ENCODE peak calls at places on chromosome 12, in six cellular contexts. S is tibial artery, E is Calu3, M is B cell, K is fibroblast of mammary gland, F is mammary epithelial cell. N is an unnamed sample.
A peak's percentile ranks its signal among the peaks of the same experiment; 100 is the strongest.

GRCh38 chr12:106863185-106863584 is 88.7 kb downstream of the RIC8B start:
- DNase-seq in S (no peak), E (no peak), M (no peak), K (no peak), F (no peak), N (no peak)

GRCh38 chr12:52044284-52044983 is 6.8 kb upstream of the NR4A1 start:
- DNase-seq in S (peak; percentile 98), E (no peak), M (no peak), K (peak; percentile 94), F (no peak), N (no peak)

GRCh38 chr12:89486231-89486630 is 38.4 kb downstream of the GALNT4 start:
- DNase-seq in S (no peak), E (no peak), M (no peak), K (no peak), F (no peak), N (no peak)

GRCh38 chr12:56104815-56105476 is 587 bp downstream of the PA2G4 start:
- DNase-seq in S (no peak), E (peak; percentile 41), M (no peak), K (peak; percentile 16), F (no peak), N (peak; percentile 50)

GRCh38 chr12:72296389-72296788 is 24.2 kb downstream of the TRHDE start:
- DNase-seq in S (no peak), E (peak; percentile 71), M (no peak), K (peak; percentile 65), F (peak; percentile 92), N (no peak)

GRCh38 chr12:115261691-115262398 is 577.9 kb upstream of the TBX3 start:
- DNase-seq in S (no peak), E (no peak), M (no peak), K (peak; percentile 8), F (no peak), N (no peak)

GRCh38 chr12:129964826-129965457 is 61.1 kb upstream of the TMEM132D start:
- DNase-seq in S (no peak), E (no peak), M (no peak), K (no peak), F (no peak), N (no peak)

GRCh38 chr12:109255377-109255776 is 53.7 kb downstream of the FOXN4 start:
- DNase-seq in S (no peak), E (no peak), M (no peak), K (peak; percentile 13), F (no peak), N (peak; percentile 14)

GRCh38 chr12:126210448-126210847 is 1145.2 kb downstream of the AACS start:
- DNase-seq in S (no peak), E (no peak), M (no peak), K (no peak), F (no peak), N (no peak)

GRCh38 chr12:52020539-52021336 is 14.0 kb downstream of the TAMALIN start:
- DNase-seq in S (no peak), E (peak; percentile 66), M (peak; percentile 84), K (peak; percentile 39), F (no peak), N (peak; percentile 81)

GRCh38 chr12:89461649-89462612 is 62.7 kb downstream of the GALNT4 start:
- DNase-seq in S (no peak), E (no peak), M (peak; percentile 38), K (peak; percentile 83), F (peak; percentile 71), N (no peak)

GRCh38 chr12:106174876-106175275 is 36.1 kb upstream of the NUAK1 start:
- DNase-seq in S (no peak), E (no peak), M (no peak), K (no peak), F (no peak), N (no peak)

GRCh38 chr12:95544756-95545155 is 6.5 kb downstream of the USP44 start:
- DNase-seq in S (no peak), E (no peak), M (no peak), K (no peak), F (no peak), N (no peak)

GRCh38 chr12:13171921-13172859 is 24.3 kb upstream of the EMP1 start:
- DNase-seq in S (no peak), E (peak; percentile 73), M (no peak), K (peak; percentile 65), F (peak; percentile 81), N (no peak)

GRCh38 chr12:58640314-58640713 is 280.0 kb downstream of the LRIG3 start:
- DNase-seq in S (no peak), E (no peak), M (no peak), K (no peak), F (no peak), N (no peak)

GRCh38 chr12:108955225-108955835 is 65.5 kb downstream of the SVOP start:
- DNase-seq in S (no peak), E (no peak), M (no peak), K (peak; percentile 44), F (peak; percentile 71), N (no peak)

GRCh38 chr12:82299617-82300016 is 58.6 kb downstream of the CCDC59 start:
- DNase-seq in S (no peak), E (no peak), M (no peak), K (peak; percentile 1), F (no peak), N (no peak)

GRCh38 chr12:105342464-105342863 is 12.0 kb downstream of the C12orf75 start:
- DNase-seq in S (no peak), E (no peak), M (no peak), K (no peak), F (no peak), N (no peak)

GRCh38 chr12:54206807-54207206 is 18.0 kb upstream of the SMUG1 start:
- DNase-seq in S (no peak), E (no peak), M (no peak), K (no peak), F (no peak), N (no peak)

GRCh38 chr12:4779749-4780148 is 59.5 kb downstream of the GALNT8 start:
- DNase-seq in S (no peak), E (no peak), M (no peak), K (no peak), F (no peak), N (no peak)

GRCh38 chr12:81896771-81897170 is 137.6 kb upstream of the PPFIA2 start:
- DNase-seq in S (no peak), E (no peak), M (no peak), K (peak; percentile 7), F (no peak), N (peak; percentile 50)

GRCh38 chr12:124532331-124532750 is 35.1 kb downstream of the NCOR2 start:
- DNase-seq in S (no peak), E (no peak), M (no peak), K (no peak), F (no peak), N (no peak)

GRCh38 chr12:53645191-53645590 is 19.0 kb upstream of the ATF7 start:
- DNase-seq in S (no peak), E (no peak), M (no peak), K (no peak), F (no peak), N (no peak)

GRCh38 chr12:60059180-60059579 is 463.4 kb downstream of the SLC16A7 start:
- DNase-seq in S (no peak), E (no peak), M (no peak), K (peak; percentile 6), F (no peak), N (no peak)

GRCh38 chr12:56224954-56225353 is 812 bp downstream of the NABP2 start:
- DNase-seq in S (no peak), E (no peak), M (no peak), K (no peak), F (no peak), N (peak; percentile 33)

GRCh38 chr12:122276242-122276641 is 9.9 kb upstream of the VPS33A start:
- DNase-seq in S (no peak), E (no peak), M (no peak), K (no peak), F (no peak), N (no peak)

DNA sequence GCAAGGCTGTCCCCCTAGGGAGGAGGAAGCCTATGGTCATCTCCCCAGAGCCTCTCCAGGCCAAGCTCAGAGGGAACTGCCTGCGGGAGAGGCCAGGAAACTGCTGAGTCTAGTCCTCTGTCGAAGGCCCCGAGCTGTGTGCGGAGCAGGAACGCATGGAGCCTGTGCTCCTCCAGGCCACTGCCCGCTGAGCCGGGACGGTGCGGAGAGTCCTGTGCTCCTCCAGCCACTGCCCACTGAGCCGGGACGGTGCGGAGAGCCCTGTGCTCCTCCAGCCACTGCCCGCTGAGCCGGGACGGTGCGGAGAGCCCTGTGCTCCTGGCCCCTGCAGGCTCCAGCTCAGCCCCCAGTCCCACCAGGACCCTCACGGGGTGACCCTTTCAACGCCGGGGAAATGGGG is 85.3 kb downstream of the ADGRD1 start:
- DNase-seq in S (no peak), E (no peak), M (no peak), K (no peak), F (no peak), N (no peak)
- TF ChIP-seq CTCF in S (no peak), E (no peak), M (no peak), K (no peak), F (no peak), N (no peak)

GRCh38 chr12:110355080-110355479 is 48.4 kb downstream of the ANAPC7 start:
- DNase-seq in S (no peak), E (peak; percentile 25), M (peak; percentile 52), K (no peak), F (no peak), N (peak; percentile 60)
- TF ChIP-seq CTCF in S (peak; percentile 21), E (peak; percentile 44), M (peak; percentile 61), K (peak; percentile 41), F (peak; percentile 14), N (peak; percentile 49)

DNA sequence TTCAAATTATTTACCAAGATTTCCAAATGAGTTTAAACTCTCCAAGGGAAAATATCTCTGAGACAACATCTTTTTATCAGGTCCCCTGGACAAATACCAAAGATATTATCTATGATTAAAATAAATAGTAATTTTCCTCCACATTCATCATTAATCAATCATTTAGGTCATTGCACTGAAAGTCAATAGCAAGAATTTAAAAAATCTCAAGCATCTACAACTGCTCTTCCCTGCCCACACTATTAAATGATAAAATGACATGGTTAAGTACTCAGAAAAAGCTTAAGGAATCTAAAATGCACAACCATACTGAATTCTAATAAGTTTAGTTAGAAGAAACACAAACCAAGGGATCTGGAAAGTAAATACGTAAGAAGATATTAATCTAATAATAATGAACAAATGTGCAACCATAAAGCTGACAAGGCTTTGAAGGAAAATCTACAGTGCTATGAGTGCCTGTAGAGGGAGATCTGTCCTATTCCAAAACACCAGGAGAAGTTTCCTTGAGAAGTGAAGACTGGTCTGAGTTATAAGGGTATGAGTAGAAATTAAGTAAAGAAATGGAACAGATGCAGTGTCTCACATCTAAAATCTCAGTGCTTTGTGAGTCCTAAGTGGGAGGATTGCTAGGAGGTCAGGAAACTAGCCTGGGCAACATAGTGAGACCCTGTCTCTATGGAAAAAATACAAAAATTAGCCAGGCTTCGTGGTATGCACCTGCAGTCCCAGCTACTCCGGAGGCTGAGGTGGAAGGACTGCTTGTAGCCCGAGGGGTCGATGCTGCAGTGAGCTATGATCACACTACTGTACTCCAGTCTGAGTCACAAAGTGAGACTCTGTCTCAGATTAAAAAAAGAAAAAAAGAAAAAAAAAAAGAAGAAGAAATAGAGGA is 19.2 kb downstream of the INTS13 start:
- DNase-seq in S (no peak), E (no peak), M (no peak), K (no peak), F (no peak), N (no peak)
- TF ChIP-seq CTCF in S (peak; percentile 16), E (no peak), M (no peak), K (no peak), F (no peak), N (no peak)

DNA sequence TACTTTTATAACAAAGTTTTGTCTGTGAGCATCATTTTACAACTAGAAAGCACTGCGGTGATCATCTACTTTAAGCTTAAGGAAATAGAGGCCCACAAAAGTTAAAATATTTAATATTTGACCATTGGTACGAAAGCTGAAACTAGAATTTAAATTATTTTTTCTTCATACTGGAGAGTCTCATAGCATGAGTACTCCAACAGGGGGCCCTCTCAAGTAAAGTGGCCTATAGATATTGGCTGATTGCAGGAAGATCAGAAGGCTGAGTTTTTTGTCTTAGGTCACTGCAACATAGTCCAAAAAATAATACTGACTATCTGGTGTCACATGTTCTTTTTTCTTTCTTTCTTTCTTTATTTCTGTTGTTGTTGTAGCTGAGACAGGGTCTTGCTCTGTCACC is 75.3 kb upstream of the ZDHHC17 start:
- DNase-seq in S (no peak), E (no peak), M (no peak), K (peak; percentile 22), F (no peak), N (peak; percentile 6)
- TF ChIP-seq CTCF in S (no peak), E (peak; percentile 23), M (no peak), K (peak; percentile 44), F (peak; percentile 12), N (peak; percentile 50)

N was measured in activated CD8-positive, alpha-beta T cell treated with anti-CD3 and anti-CD28 coated beads for 36 hours.